ENCODE peak calls at places on chromosomes 13 and 19, in five cellular contexts. One of them, this sample, is unnamed.

GRCh38 chr19:10111405-10111811 is at the start of gene P2RY11:
- DNase-seq in choroid plexus epithelial cell: no peak
- DNase-seq in SW 1271: no peak
- DNase-seq in aorta: no peak
- DNase-seq in pancreas: no peak
- DNase-seq in this sample: no peak

GRCh38 chr19:28234637-28235036 is 978.3 kb downstream of the UQCRFS1 start:
- DNase-seq in SW 1271: no peak
- DNase-seq in choroid plexus epithelial cell: peak; percentile 81
- DNase-seq in aorta: no peak
- DNase-seq in pancreas: no peak
- DNase-seq in this sample: no peak

GRCh38 chr19:8367327-8368001 is 3.5 kb downstream of the ANGPTL4 start:
- DNase-seq in aorta: peak; percentile 94
- DNase-seq in pancreas: peak; percentile 98
- DNase-seq in choroid plexus epithelial cell: peak; percentile 99
- DNase-seq in SW 1271: peak; percentile 86
- DNase-seq in this sample: no peak

GRCh38 chr19:55269299-55269698 is 10.5 kb upstream of the PPP6R1 start:
- DNase-seq in aorta: no peak
- DNase-seq in pancreas: no peak
- DNase-seq in choroid plexus epithelial cell: no peak
- DNase-seq in SW 1271: no peak
- DNase-seq in this sample: no peak

GRCh38 chr13:107824636-107825035 is 390.7 kb downstream of the LIG4 start:
- DNase-seq in SW 1271: no peak
- DNase-seq in choroid plexus epithelial cell: no peak
- DNase-seq in pancreas: no peak
- DNase-seq in aorta: no peak
- DNase-seq in this sample: no peak

GRCh38 chr13:112443191-112444000 is 67.2 kb downstream of the SPACA7 start:
- DNase-seq in SW 1271: no peak
- DNase-seq in aorta: peak; percentile 69
- DNase-seq in choroid plexus epithelial cell: peak; percentile 6
- DNase-seq in pancreas: no peak
- DNase-seq in this sample: no peak

GRCh38 chr13:90738881-90739280 is 608.6 kb upstream of the MIR17HG start:
- DNase-seq in SW 1271: no peak
- DNase-seq in pancreas: no peak
- DNase-seq in aorta: no peak
- DNase-seq in choroid plexus epithelial cell: no peak
- DNase-seq in this sample: no peak

GRCh38 chr19:403221-404036 is 5.5 kb downstream of the C2CD4C start:
- DNase-seq in aorta: peak; percentile 62
- DNase-seq in pancreas: peak; percentile 50
- DNase-seq in choroid plexus epithelial cell: no peak
- DNase-seq in SW 1271: no peak
- DNase-seq in this sample: no peak

GRCh38 chr19:46648070-46648960 is 12.3 kb upstream of the GNG8 start:
- DNase-seq in SW 1271: no peak
- DNase-seq in pancreas: no peak
- DNase-seq in aorta: no peak
- DNase-seq in choroid plexus epithelial cell: no peak
- DNase-seq in this sample: no peak

This sample was measured in CD4-positive, alpha-beta T cell.